ENCODE peak calls at places on chromosomes 7 and 10, in six cellular contexts. H, K, Z, V, C and U are unnamed samples.

GRCh38 chr10:21174670-21175495 is 277.8 kb upstream of the NEBL start:
- DNase-seq in Z (no peak), K (no peak), C (peak), V (no peak), H (no peak), U (no peak)

GRCh38 chr7:29564455-29565185 is 985 bp downstream of the PRR15 start:
- DNase-seq in V (no peak), K (no peak), C (peak), H (peak), Z (peak), U (peak)

GRCh38 chr10:13371879-13372470 is 23.9 kb upstream of the SEPHS1 start:
- DNase-seq in C (peak), V (peak), H (peak), Z (peak), K (peak), U (peak)

GRCh38 chr7:32299133-32299702 is 191.0 kb downstream of the LSM5 start:
- DNase-seq in Z (peak), V (no peak), K (no peak), H (no peak), C (peak), U (no peak)

GRCh38 chr10:16049050-16049449 is 188.7 kb upstream of the MINDY3 start:
- DNase-seq in C (no peak), H (no peak), K (no peak), Z (no peak), V (no peak), U (no peak)

GRCh38 chr7:131235489-131236317 is 92.0 kb upstream of the MKLN1 start:
- DNase-seq in Z (no peak), H (peak), V (peak), K (peak), C (no peak), U (peak)

GRCh38 chr7:157544980-157545680 is 208.3 kb downstream of the DNAJB6 start:
- DNase-seq in V (no peak), K (no peak), Z (no peak), C (no peak), H (no peak), U (no peak)

GRCh38 chr7:157646551-157646950 is 309.7 kb downstream of the DNAJB6 start:
- DNase-seq in H (no peak), C (no peak), Z (no peak), K (no peak), V (no peak), U (no peak)

GRCh38 chr7:101466871-101467270 is 104.2 kb downstream of the COL26A1 start:
- DNase-seq in C (no peak), Z (no peak), K (no peak), V (no peak), H (no peak), U (no peak)

GRCh38 chr10:6875229-6875544 is 295.1 kb upstream of the PRKCQ start:
- DNase-seq in Z (no peak), H (no peak), K (no peak), V (no peak), C (no peak), U (no peak)

GRCh38 chr7:90345548-90346319 is 782 bp upstream of the GTPBP10 start:
- DNase-seq in V (no peak), H (peak), Z (no peak), K (peak), C (peak), U (no peak)